ENCODE peak calls at places on chromosomes 7 and 10, in four cellular contexts. I is HepG2, T is IMR-90, K is K562. Z is an unnamed sample.

GRCh38 chr10:124233546-124234138 is 140.2 kb upstream of the CHST15 start:
- DNase-seq in I (no peak), T (no peak), K (no peak), Z (no peak)

GRCh38 chr7:127393370-127394058 is 1.0 kb upstream of the ZNF800 start:
- DNase-seq in I (no peak), T (no peak), K (no peak), Z (peak)

GRCh38 chr10:126090911-126091728 is 194.8 kb downstream of the FANK1 start:
- DNase-seq in I (no peak), T (peak), K (no peak), Z (no peak)

GRCh38 chr10:1660815-1661214 is 76.5 kb downstream of the ADARB2 start:
- DNase-seq in I (no peak), T (no peak), K (no peak), Z (no peak)

GRCh38 chr7:138768251-138768650 is 29.5 kb upstream of the TMEM213 start:
- DNase-seq in I (no peak), T (no peak), K (no peak), Z (no peak)

GRCh38 chr7:42292991-42293521 is 56.0 kb upstream of the GLI3 start:
- DNase-seq in I (no peak), T (no peak), K (no peak), Z (no peak)

GRCh38 chr10:49164587-49165188 is 23.5 kb downstream of the TMEM273 start:
- DNase-seq in I (peak), T (peak), K (peak), Z (peak)

GRCh38 chr10:33334839-33335549 is 527 bp upstream of the NRP1 start:
- DNase-seq in I (peak), T (peak), K (no peak), Z (peak)

GRCh38 chr7:139909379-139910050 is 80.5 kb downstream of the TBXAS1 start:
- DNase-seq in I (no peak), T (peak), K (no peak), Z (no peak)

GRCh38 chr10:930415-931325 is 835 bp downstream of the LARP4B start:
- DNase-seq in I (peak), T (peak), K (peak), Z (peak)

GRCh38 chr7:98119257-98119918 is 12.7 kb downstream of the LMTK2 start:
- DNase-seq in I (peak), T (peak), K (no peak), Z (no peak)

GRCh38 chr10:93074597-93075368 is 1.1 kb downstream of the CYP26A1 start:
- DNase-seq in I (no peak), T (no peak), K (no peak), Z (peak)

GRCh38 chr7:70415179-70415972 is 716.6 kb upstream of the GALNT17 start:
- DNase-seq in I (no peak), T (no peak), K (no peak), Z (no peak)

GRCh38 chr7:116271161-116271979 is 61.0 kb downstream of the TES start:
- DNase-seq in I (no peak), T (peak), K (no peak), Z (no peak)

GRCh38 chr7:47458057-47458456 is 123.9 kb downstream of the TNS3 start:
- DNase-seq in I (peak), T (peak), K (no peak), Z (no peak)

GRCh38 chr10:49182776-49183175 is 5.4 kb downstream of the TMEM273 start:
- DNase-seq in I (no peak), T (no peak), K (no peak), Z (no peak)

GRCh38 chr7:64574481-64575159 is 11.7 kb upstream of the ZNF680 start:
- DNase-seq in I (no peak), T (peak), K (no peak), Z (peak)

GRCh38 chr7:37201003-37201875 is 247.4 kb downstream of the ELMO1 start:
- DNase-seq in I (peak), T (peak), K (peak), Z (peak)

GRCh38 chr10:23106508-23106907 is 11.1 kb downstream of the MSRB2 start:
- DNase-seq in I (no peak), T (no peak), K (no peak), Z (no peak)

GRCh38 chr10:78165617-78166016 is 132.0 kb downstream of the RPS24 start:
- DNase-seq in I (peak), T (no peak), K (no peak), Z (peak)

GRCh38 chr10:32985341-32985764 is 27.3 kb upstream of the ITGB1 start:
- DNase-seq in I (no peak), T (no peak), K (no peak), Z (no peak)

GRCh38 chr7:98681951-98682350 is 64.9 kb downstream of the NPTX2 start:
- DNase-seq in I (no peak), T (no peak), K (no peak), Z (no peak)

GRCh38 chr10:107626862-107627261 is 462.4 kb upstream of the SORCS1 start:
- DNase-seq in I (no peak), T (no peak), K (no peak), Z (no peak)

DNA sequence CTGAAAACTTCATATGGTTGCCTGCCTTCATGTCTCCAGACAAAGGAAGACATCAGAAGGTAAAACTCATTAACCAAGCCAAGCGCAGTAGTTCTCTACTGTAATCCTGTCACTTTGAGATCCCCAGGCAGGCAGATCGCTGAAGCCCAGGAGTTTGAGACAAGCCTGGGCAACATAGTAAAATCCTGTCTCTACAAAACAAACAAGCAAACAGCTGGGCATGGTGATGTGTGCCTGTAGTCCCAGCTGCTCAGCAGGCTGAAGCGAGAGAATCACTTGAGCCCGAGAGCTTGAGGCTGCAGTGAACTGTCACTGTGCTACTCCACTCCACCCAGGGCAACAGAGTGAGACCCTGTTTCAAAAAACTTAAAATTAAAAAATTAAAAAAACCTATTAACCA is 467.4 kb upstream of the SORCS1 start:
- DNase-seq in I (no peak), T (no peak), K (no peak), Z (no peak)
- TF ChIP-seq MXI1 in I (no peak), T (no peak), K (no peak), Z (no peak)

DNA sequence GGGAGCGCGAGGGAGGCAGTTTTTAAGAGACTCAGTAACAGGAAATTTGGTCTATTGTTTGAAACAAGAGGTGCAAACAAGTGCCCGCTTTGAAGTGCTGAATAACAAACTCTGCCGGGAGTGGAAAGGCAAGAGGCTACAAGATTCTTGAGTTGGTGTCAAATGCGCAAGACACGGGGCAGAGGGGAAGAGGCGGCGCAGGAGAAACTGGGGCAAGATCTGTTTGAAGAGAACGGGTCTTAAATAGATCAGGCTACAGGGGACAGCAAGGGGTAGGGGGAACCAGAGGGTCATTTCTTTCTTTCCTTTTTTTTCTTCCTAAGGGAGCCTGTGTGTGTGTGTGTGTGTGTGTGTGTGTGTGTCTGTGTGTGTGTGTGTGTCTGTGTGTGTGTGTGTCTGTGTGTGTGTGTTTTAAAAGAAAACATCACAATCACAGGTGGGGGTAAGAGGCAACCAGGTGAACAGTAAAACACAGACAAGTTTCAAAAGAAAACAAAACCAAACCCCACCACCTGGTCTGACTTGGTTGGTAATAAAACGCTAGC is 13.3 kb upstream of the CUX1 start:
- DNase-seq in I (no peak), T (no peak), K (peak), Z (no peak)
- TF ChIP-seq MXI1 in I (no peak), T (no peak), K (no peak), Z (no peak)

GRCh38 chr7:159128767-159129166 is 15.9 kb downstream of the VIPR2 start:
- DNase-seq in I (no peak), T (no peak), K (no peak), Z (no peak)

GRCh38 chr7:159126496-159127345 is 17.9 kb downstream of the VIPR2 start:
- DNase-seq in I (no peak), T (no peak), K (no peak), Z (no peak)

GRCh38 chr7:159130199-159130775 is 14.4 kb downstream of the VIPR2 start:
- DNase-seq in I (no peak), T (no peak), K (no peak), Z (no peak)

GRCh38 chr7:159127691-159128642 is 16.7 kb downstream of the VIPR2 start:
- DNase-seq in I (no peak), T (no peak), K (no peak), Z (no peak)

GRCh38 chr7:159130820-159131219 is 13.8 kb downstream of the VIPR2 start:
- DNase-seq in I (no peak), T (no peak), K (no peak), Z (no peak)
- TF ChIP-seq MXI1 in I (no peak), T (no peak), K (no peak), Z (no peak)

DNA sequence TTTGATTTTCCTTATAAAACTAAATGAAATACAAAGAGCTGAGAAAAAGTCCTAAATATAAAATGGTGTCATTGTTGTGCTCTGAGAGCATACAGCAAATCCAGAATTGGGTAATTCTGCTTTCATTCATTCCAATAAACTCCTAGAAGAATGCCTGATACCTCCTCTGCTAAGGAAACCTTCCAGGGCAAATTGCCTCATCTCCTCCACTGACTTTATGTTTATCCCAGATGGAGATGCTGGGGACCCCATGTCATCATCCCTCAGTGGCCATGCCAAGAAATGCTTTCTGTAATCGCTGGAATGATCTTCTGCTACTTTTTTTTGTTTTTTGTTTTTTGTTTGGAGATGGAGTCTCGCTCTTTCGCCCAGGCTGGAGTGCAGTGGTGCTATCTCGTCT is 119.3 kb upstream of the PRKCQ start:
- DNase-seq in I (no peak), T (peak), K (no peak), Z (no peak)
- TF ChIP-seq MXI1 in I (no peak), T (no peak), K (no peak), Z (no peak)

DNA sequence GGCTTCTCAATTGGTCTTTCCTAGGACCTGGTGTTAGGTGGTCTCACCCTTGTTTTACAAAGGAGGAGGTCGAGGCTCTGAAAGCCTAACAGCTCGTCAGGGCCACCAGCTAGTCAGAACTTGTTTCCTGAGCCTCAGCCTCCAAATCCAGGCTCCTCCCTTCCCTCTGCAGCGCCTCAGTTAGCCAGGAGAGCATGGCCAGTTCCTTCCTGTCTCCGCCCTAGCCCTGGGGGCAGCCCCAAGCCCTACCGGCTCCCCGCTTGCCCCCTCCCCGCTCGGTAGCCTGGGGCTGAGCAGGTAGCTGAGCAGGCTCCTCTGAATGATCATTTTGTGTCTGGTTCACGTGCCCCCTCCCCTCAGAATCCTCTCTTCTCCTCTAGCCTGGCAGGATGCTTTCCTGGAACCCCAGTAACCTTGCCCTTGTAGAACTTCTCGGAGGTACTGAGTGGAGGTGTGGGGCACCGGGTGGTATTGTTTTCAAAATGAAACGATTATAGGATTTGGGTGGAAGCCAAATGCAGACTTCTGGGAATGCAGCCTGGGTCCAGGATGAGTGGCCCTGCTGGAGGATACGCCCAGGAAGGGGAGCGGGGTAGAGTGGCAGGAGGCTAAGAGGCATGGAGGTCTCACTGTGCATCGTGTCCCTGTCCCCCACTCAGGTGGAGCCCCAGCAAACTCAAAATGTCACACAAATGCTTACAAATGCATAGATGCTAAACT is 109.3 kb upstream of the PPIF start:
- DNase-seq in I (no peak), T (no peak), K (no peak), Z (peak)
- TF ChIP-seq MXI1 in I (no peak), T (no peak), K (no peak), Z (no peak)

GRCh38 chr10:4254101-4254994 is 469.3 kb upstream of the KLF6 start:
- DNase-seq in I (no peak), T (peak), K (no peak), Z (no peak)
- TF ChIP-seq MXI1 in I (no peak), T (no peak), K (no peak), Z (no peak)